ENCODE peak calls at places on chromosomes 13 and 19, in eight cellular contexts. T, I, Z, A, B, W, H and D are unnamed samples.

GRCh38 chr13:32010137-32010536 is 21.4 kb upstream of the FRY start:
- DNase-seq in T (no peak), I (no peak), Z (no peak), A (peak; percentile 17), B (no peak), W (no peak), H (no peak), D (no peak)

GRCh38 chr13:31882794-31883193 is 143.5 kb downstream of the RXFP2 start:
- DNase-seq in T (no peak), I (no peak), Z (no peak), A (no peak), B (no peak), W (no peak), H (no peak), D (no peak)

GRCh38 chr13:48625396-48626076 is 28.2 kb upstream of the CYSLTR2 start:
- DNase-seq in T (no peak), I (no peak), Z (no peak), A (no peak), B (no peak), W (no peak), H (no peak), D (no peak)

GRCh38 chr13:48602296-48603040 is 51.3 kb upstream of the CYSLTR2 start:
- DNase-seq in T (no peak), I (no peak), Z (no peak), A (no peak), B (no peak), W (no peak), H (no peak), D (no peak)

GRCh38 chr13:31175847-31176536 is 14.3 kb upstream of the HSPH1 start:
- DNase-seq in T (no peak), I (no peak), Z (no peak), A (no peak), B (no peak), W (no peak), H (no peak), D (no peak)

GRCh38 chr13:64314286-64314685 is 2898.6 kb upstream of the PCDH20 start:
- DNase-seq in T (no peak), I (no peak), Z (no peak), A (no peak), B (no peak), W (peak; percentile 76), H (no peak), D (no peak)

GRCh38 chr19:45235485-45235884 is 9.7 kb downstream of the EXOC3L2 start:
- DNase-seq in T (no peak), I (no peak), Z (no peak), A (no peak), B (no peak), W (no peak), H (no peak), D (no peak)

GRCh38 chr19:8397746-8398721 is 7.9 kb downstream of the RAB11B start:
- DNase-seq in T (no peak), I (no peak), Z (no peak), A (no peak), B (no peak), W (no peak), H (peak; percentile 58), D (no peak)

GRCh38 chr13:50149143-50149703 is 134.0 kb downstream of the KCNRG start:
- DNase-seq in T (no peak), I (no peak), Z (no peak), A (no peak), B (no peak), W (no peak), H (no peak), D (no peak)

GRCh38 chr19:10112037-10112751 is 701 bp downstream of the P2RY11 start:
- DNase-seq in T (peak; percentile 63), I (no peak), Z (no peak), A (no peak), B (peak; percentile 68), W (no peak), H (no peak), D (no peak)

GRCh38 chr13:110023729-110024645 is 237.6 kb upstream of the IRS2 start:
- DNase-seq in T (no peak), I (no peak), Z (no peak), A (no peak), B (no peak), W (peak; percentile 51), H (no peak), D (no peak)

GRCh38 chr13:108274718-108275117 is 5.2 kb downstream of the TNFSF13B start:
- DNase-seq in T (no peak), I (no peak), Z (no peak), A (no peak), B (no peak), W (no peak), H (no peak), D (no peak)

GRCh38 chr19:55672418-55672817 is 2.6 kb upstream of the EPN1 start:
- DNase-seq in T (no peak), I (no peak), Z (no peak), A (no peak), B (no peak), W (peak; percentile 42), H (no peak), D (no peak)

GRCh38 chr13:112893570-112894422 is 75.2 kb upstream of the MCF2L start:
- DNase-seq in T (peak; percentile 15), I (no peak), Z (peak; percentile 71), A (no peak), B (peak; percentile 40), W (peak; percentile 6), H (peak; percentile 79), D (no peak)

GRCh38 chr19:13691569-13691968 is 72.8 kb upstream of the MRI1 start:
- DNase-seq in T (no peak), I (no peak), Z (no peak), A (no peak), B (no peak), W (no peak), H (no peak), D (no peak)

GRCh38 chr19:58097783-58098681 is at the start of gene ZSCAN18:
- DNase-seq in T (peak; percentile 99), I (peak; percentile 76), Z (peak; percentile 99), A (peak; percentile 93), B (peak; percentile 93), W (peak; percentile 91), H (peak; percentile 99), D (peak; percentile 98)

GRCh38 chr13:109483369-109483768 is 303.0 kb downstream of the IRS2 start:
- DNase-seq in T (no peak), I (no peak), Z (no peak), A (no peak), B (no peak), W (no peak), H (no peak), D (no peak)

GRCh38 chr19:8877854-8878705 is 45.9 kb downstream of the MBD3L1 start:
- DNase-seq in T (no peak), I (no peak), Z (peak; percentile 0), A (no peak), B (peak; percentile 1), W (no peak), H (no peak), D (no peak)

GRCh38 chr13:40679586-40679985 is 13.1 kb upstream of the FOXO1 start:
- DNase-seq in T (no peak), I (no peak), Z (peak; percentile 47), A (no peak), B (no peak), W (no peak), H (no peak), D (no peak)

GRCh38 chr13:107942030-107942617 is 273.2 kb downstream of the LIG4 start:
- DNase-seq in T (no peak), I (no peak), Z (no peak), A (no peak), B (no peak), W (no peak), H (no peak), D (no peak)

GRCh38 chr19:31543456-31543855 is 194.2 kb upstream of the TSHZ3 start:
- DNase-seq in T (no peak), I (no peak), Z (no peak), A (no peak), B (no peak), W (no peak), H (no peak), D (no peak)

GRCh38 chr19:42411581-42412178 is 15.5 kb downstream of the LIPE start:
- DNase-seq in T (no peak), I (no peak), Z (no peak), A (no peak), B (no peak), W (no peak), H (no peak), D (no peak)

GRCh38 chr13:102033719-102034446 is 368.0 kb downstream of the FGF14 start:
- DNase-seq in T (no peak), I (no peak), Z (no peak), A (peak; percentile 43), B (no peak), W (no peak), H (no peak), D (no peak)

GRCh38 chr13:44306401-44307192 is 67.0 kb upstream of the SERP2 start:
- DNase-seq in T (no peak), I (no peak), Z (peak; percentile 62), A (no peak), B (no peak), W (peak; percentile 99), H (peak; percentile 18), D (no peak)